ENCODE peak calls at places on chromosomes 11 and 22, in six cellular contexts. M is neural progenitor cell, O is fibroblast of lung, G is HCT116, E is IMR-90, B is A549. X is an unnamed sample.

GRCh38 chr11:10379871-10380568 is 75.0 kb upstream of the AMPD3 start:
- DNase-seq in M (no peak), O (no peak), G (no peak), E (peak), B (no peak), X (no peak)

GRCh38 chr11:122105009-122105828 is 10.8 kb downstream of the BLID start:
- DNase-seq in M (peak), O (no peak), G (peak), E (no peak), B (no peak), X (no peak)

GRCh38 chr11:64848214-64848778 is 3.8 kb upstream of the CDC42BPG start:
- DNase-seq in M (no peak), O (no peak), G (no peak), E (no peak), B (no peak), X (no peak)

GRCh38 chr11:9617960-9618359 is 44.5 kb downstream of the WEE1 start:
- DNase-seq in M (no peak), O (peak), G (no peak), E (peak), B (no peak), X (no peak)

GRCh38 chr22:50440544-50441249 is 34.1 kb downstream of the SBF1 start:
- DNase-seq in M (no peak), O (no peak), G (no peak), E (no peak), B (no peak), X (no peak)

GRCh38 chr22:39223091-39223710 is 21.6 kb downstream of the PDGFB start:
- DNase-seq in M (peak), O (no peak), G (no peak), E (no peak), B (no peak), X (no peak)

GRCh38 chr11:87097582-87097981 is 59.8 kb downstream of the TMEM135 start:
- DNase-seq in M (peak), O (peak), G (peak), E (peak), B (peak), X (peak)

GRCh38 chr11:124012697-124013096 is at the start of gene OR10G4:
- DNase-seq in M (no peak), O (no peak), G (no peak), E (no peak), B (no peak), X (no peak)

GRCh38 chr11:126815111-126815510 is 185.5 kb downstream of the KIRREL3 start:
- DNase-seq in M (no peak), O (no peak), G (no peak), E (peak), B (no peak), X (no peak)

GRCh38 chr11:113884361-113884836 is 9.0 kb upstream of the USP28 start:
- DNase-seq in M (peak), O (peak), G (no peak), E (peak), B (no peak), X (no peak)

GRCh38 chr11:118572914-118573550 is 823 bp downstream of the ARCN1 start:
- DNase-seq in M (peak), O (peak), G (peak), E (peak), B (peak), X (peak)

GRCh38 chr11:118789501-118790356 is 1.2 kb downstream of the DDX6 start:
- DNase-seq in M (peak), O (peak), G (no peak), E (no peak), B (no peak), X (peak)

GRCh38 chr11:47565340-47566165 is at the start of gene PTPMT1:
- DNase-seq in M (peak), O (peak), G (peak), E (peak), B (peak), X (peak)

GRCh38 chr22:28956506-28956905 is 73.1 kb downstream of the ZNRF3 start:
- DNase-seq in M (no peak), O (no peak), G (no peak), E (no peak), B (no peak), X (peak)

DNA sequence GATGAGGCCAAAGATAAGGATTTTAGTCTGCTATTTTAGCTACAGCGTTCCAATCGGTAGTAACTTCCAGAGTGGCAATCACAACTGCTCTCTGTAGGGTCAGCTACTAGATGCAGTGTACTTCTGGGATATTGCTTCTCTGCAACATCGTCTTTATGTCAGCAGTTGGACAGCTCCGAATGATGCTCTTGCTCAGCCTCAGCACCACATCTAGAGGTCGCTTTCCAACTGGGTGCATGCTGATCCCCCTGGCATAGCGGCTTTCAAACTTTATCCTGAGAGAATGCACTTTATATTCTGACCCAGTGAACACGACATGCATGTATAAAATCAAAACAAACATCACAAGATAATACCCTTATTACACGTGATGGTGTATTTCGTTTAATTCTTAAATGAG is 219.6 kb downstream of the C11orf87 start:
- DNase-seq in M (peak), O (peak), G (no peak), E (peak), B (peak), X (no peak)
- TF ChIP-seq CTCF in M (peak), O (no peak), G (no peak), E (peak), B (peak), X (no peak)

DNA sequence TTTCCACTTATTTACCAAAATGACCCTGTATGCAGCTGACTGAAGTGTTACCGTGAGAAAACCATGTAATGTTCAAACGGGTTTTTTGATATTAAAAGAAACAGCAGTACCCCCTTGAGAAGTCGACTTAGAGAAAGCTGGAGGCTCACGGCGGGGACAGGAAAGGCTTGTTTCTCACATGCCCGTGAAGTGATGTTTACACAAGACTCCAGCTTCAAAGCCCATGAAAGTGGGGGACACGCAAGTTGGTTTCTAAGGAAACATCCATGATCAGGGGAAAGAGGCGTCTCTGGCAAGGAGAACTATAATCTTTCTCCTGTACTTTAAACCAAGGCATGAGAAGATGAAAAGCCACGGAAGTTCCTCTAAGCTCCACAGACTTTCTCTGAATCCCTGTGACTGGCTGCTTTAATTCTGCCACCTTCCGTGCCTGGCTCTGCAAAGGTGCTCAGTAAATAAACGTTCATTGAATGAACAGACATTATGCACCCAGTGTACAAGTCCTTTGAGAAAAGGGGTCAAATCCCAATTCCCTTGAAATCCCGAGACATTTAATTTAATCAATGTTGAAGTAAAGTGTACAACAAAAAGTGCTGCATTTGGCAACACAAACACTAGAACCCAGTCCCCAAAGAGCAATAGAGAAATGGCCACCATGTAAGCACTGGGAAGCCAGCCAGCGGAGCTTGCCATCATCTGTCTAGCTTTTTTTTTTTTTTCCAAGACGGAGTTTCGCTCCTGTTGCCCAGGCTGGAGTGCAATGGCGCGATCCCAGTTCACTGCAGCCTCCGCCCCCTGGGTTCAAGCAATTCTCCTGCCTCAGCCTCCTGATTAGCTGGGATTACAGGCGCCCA is 58.7 kb downstream of the AHNAK start:
- DNase-seq in M (no peak), O (peak), G (no peak), E (no peak), B (no peak), X (no peak)
- H3K4me2 ChIP-seq in M (no peak), O (no peak), G (no peak), E (no peak), B (no peak), X (no peak)

GRCh38 chr11:34977039-34977906 is 60.9 kb downstream of the PDHX start:
- DNase-seq in M (no peak), O (peak), G (peak), E (peak), B (peak), X (no peak)

GRCh38 chr11:34972892-34973291 is 56.5 kb downstream of the PDHX start:
- DNase-seq in M (no peak), O (peak), G (no peak), E (peak), B (no peak), X (no peak)

GRCh38 chr11:34975482-34975881 is 59.1 kb downstream of the PDHX start:
- DNase-seq in M (no peak), O (no peak), G (no peak), E (no peak), B (no peak), X (no peak)

GRCh38 chr11:34978236-34979191 is 62.1 kb downstream of the PDHX start:
- DNase-seq in M (peak), O (no peak), G (no peak), E (no peak), B (no peak), X (no peak)

DNA sequence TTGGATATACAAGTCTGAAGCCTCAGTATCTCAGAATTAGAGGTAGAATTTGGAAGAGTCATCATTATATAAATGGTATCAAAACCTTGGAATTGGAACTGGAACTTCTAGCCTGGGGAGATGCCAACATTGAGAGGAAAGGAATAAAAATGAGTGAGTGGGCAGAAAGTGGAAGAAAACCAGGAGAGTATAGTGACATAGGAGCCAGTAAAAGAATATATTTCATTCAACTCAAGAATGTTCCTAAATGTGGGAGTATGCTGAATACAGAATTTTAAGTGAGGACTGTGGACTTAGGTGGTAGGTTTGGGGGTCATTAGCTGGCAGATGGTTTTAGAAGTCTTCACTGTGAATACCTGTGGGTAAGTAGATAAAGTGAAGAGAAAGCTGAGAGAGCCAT is 60.1 kb downstream of the PDHX start:
- DNase-seq in M (no peak), O (no peak), G (no peak), E (no peak), B (no peak), X (no peak)
- H3K4me3 ChIP-seq in M (no peak), O (no peak), G (no peak), E (no peak), B (no peak), X (no peak)

GRCh38 chr22:44311855-44312170 is 938 bp downstream of the SHISAL1 start:
- DNase-seq in M (no peak), O (peak), G (no peak), E (peak), B (no peak), X (no peak)

GRCh38 chr22:44309137-44309536 is 3.6 kb downstream of the SHISAL1 start:
- DNase-seq in M (no peak), O (peak), G (peak), E (peak), B (peak), X (no peak)

GRCh38 chr22:44309647-44310046 is 3.1 kb downstream of the SHISAL1 start:
- DNase-seq in M (no peak), O (peak), G (no peak), E (no peak), B (no peak), X (no peak)

GRCh38 chr22:44312766-44313165 is at the start of gene SHISAL1:
- DNase-seq in M (no peak), O (no peak), G (no peak), E (peak), B (no peak), X (no peak)

GRCh38 chr22:44311104-44311854 is 1.5 kb downstream of the SHISAL1 start:
- DNase-seq in M (no peak), O (no peak), G (no peak), E (no peak), B (no peak), X (no peak)
- TF ChIP-seq CTCF in M (no peak), O (no peak), G (peak), E (peak), B (no peak), X (peak)

DNA sequence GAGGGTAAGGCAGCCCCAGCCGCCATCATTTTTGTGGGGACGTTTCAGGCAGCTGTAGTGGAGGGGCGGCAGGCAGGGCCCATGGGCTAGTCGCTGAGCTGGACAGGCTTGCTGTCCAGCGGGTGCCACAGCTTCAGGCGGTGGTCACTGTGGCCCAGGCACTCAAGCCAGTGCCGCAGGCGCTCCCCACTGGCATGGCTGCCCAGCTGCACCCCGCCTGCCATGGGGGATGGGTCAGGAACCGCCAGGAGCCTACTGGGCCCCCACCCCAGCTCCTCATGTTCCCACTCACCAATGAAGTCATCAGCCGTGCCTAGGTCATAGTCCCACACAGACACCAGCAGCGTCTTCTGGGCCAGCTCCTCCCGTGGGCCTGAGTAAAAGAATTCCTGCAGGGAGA is 6.0 kb downstream of the NDUFV1 start:
- DNase-seq in M (no peak), O (no peak), G (no peak), E (no peak), B (no peak), X (no peak)
- H3K4me2 ChIP-seq in M (no peak), O (no peak), G (no peak), E (no peak), B (no peak), X (no peak)

DNA sequence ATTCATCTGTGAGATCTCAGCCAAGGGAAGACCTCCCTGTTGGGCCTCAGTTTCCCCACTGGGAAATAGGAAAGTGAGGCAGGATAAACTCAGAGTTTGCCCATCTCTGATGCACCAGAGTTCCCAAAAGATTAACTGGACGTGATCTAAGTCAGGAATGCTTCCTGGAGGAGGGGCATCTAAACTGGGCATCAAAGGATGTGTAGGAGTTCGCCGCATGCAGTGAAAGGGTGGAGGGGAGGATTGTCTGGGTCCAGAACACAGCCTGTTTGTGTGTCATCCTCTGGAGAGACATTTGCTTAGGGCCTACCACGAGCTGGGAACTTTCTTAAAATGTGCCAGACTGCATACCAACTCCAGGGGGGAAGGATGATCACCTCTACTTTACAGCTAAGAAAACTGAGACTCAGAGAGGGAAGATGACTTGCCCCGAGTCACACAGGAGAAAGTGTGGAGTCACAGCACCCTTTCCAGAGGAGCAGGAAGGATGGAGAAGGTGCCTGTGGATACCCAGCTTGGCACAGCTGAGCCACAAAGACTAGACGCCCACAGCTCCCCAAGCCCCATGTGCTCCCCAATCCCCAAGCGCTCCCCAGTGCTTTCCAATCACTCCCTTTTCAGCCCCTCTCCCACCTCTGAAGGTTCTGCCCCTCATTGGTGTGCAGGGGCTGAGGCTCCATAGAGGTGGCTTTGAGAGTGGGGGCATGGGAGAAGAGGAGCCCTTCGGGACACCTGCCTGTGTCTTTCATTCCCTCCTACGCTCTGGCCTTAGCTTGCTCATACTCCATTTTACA is 50.1 kb downstream of the MN1 start:
- DNase-seq in M (no peak), O (no peak), G (no peak), E (no peak), B (no peak), X (no peak)
- H3K4me3 ChIP-seq in M (no peak), O (no peak), G (no peak), E (no peak), B (no peak), X (no peak)

DNA sequence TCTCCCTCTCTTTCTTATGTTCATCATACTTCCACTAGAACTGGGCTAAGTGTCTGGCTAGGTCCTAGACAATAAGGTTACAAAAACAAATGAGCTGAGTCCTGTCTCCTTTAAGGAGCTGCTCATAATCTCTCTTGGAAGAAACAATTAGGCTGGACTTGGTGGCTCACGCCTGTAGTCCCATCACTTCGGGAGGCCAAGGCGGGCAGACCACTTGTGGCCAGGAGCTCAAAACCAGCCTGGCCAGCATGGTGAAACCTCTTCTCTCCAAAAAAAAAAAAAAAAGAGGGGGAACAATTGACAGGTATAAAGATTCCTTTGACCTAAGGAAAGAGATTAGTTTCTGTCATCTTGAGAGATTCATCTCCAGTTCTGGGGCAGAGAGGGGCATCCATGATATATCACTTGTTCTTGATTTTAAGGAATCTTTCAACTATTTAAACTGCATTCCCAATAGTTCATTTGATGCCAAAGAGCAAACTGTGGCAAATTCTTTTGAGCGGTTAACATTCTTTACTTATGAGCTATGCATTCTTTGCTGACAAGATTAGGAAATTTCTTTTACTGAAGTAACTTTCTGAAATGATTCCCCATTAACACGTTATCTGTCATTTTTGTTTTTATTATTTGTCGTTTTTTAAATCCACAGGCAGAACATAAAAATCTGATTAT is 125.5 kb downstream of the C11orf87 start:
- DNase-seq in M (no peak), O (peak), G (no peak), E (peak), B (no peak), X (no peak)
- TF ChIP-seq CTCF in M (no peak), O (no peak), G (no peak), E (no peak), B (no peak), X (no peak)

GRCh38 chr22:23394525-23395326 is 185.4 kb downstream of the IGLL1 start:
- DNase-seq in M (no peak), O (no peak), G (no peak), E (no peak), B (no peak), X (no peak)
- H3K4me2 ChIP-seq in M (no peak), O (no peak), G (no peak), E (no peak), B (no peak), X (no peak)

DNA sequence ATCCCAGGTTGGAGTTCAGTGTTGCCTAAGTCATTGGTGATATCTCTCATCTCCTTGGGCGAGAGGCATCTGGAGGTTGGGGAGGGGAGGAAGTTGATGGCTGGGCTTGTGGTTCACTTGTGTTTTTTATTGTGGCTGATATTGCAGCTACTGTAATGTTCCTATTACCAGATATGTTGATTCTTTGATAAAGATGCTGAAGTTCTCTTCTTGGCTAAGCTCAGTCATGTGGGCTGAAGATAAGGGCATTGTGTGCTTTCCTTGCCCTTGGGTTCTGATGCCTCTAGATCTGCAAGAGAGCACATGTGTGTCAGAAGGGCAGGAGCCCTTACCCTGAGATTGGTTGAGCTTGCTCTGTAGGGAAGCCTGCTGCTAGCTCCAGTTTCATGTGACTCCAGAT is 12.0 kb downstream of the STX3 start:
- DNase-seq in M (no peak), O (no peak), G (no peak), E (no peak), B (no peak), X (no peak)
- H3K4me3 ChIP-seq in M (no peak), O (no peak), G (no peak), E (no peak), B (no peak), X (no peak)

DNA sequence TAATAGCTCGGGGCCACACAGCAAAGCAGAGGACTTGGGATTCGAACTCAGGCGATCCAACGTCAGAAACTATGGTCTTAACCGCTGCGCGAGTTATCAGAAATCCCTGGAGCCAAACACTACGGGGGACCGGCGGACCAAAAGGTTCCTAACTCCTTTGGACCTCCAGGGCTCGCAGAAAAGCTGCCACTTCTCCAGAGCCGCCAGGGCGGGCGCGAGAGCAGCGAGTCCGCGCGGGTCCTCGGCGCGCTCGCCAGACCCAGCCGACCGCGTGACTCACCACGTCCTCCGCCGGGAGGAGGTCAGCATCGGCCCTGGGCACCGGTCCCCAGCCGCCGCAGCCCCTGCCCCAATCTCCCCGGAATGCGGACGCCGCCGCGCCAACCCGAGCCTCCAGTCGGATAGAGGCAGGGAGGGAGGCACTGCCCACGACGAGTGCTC is 6.0 kb upstream of the ALX4 start:
- DNase-seq in M (peak), O (no peak), G (no peak), E (peak), B (peak), X (no peak)
- TF ChIP-seq CTCF in M (no peak), O (no peak), G (no peak), E (no peak), B (no peak), X (no peak)

X was measured in OCI-LY7.